ENCODE peak calls at places on chromosome X, in five cellular contexts. K is AG04450, U is ovary, R is left lung, T is body of pancreas. O is an unnamed sample.

GRCh38 chrX:53116101-53116500 is 22.2 kb downstream of the KANTR start:
- DNase-seq in K (no peak), U (no peak), R (no peak), T (no peak), O (no peak)

GRCh38 chrX:69243276-69243675 is 78.0 kb upstream of the PJA1 start:
- DNase-seq in K (no peak), U (no peak), R (no peak), T (no peak), O (no peak)

GRCh38 chrX:72712094-72712755 is 1.9 kb downstream of the PHKA1 start:
- DNase-seq in K (no peak), U (no peak), R (no peak), T (no peak), O (no peak)

GRCh38 chrX:110156167-110156754 is 153.3 kb downstream of the TMEM164 start:
- DNase-seq in K (no peak), U (no peak), R (no peak), T (no peak), O (no peak)

GRCh38 chrX:101764538-101764937 is 104.9 kb upstream of the ARMCX2 start:
- DNase-seq in K (no peak), U (no peak), R (no peak), T (no peak), O (no peak)

GRCh38 chrX:69535661-69536060 is 31.5 kb downstream of the NALF2 start:
- DNase-seq in K (no peak), U (no peak), R (no peak), T (no peak), O (no peak)

GRCh38 chrX:55074851-55075467 is at the start of gene PAGE2B:
- DNase-seq in K (no peak), U (no peak), R (peak; percentile 26), T (no peak), O (no peak)

GRCh38 chrX:45747905-45748304 is 547.2 kb upstream of the DIPK2B start:
- DNase-seq in K (no peak), U (no peak), R (no peak), T (no peak), O (no peak)

GRCh38 chrX:36160056-36160455 is 240.5 kb downstream of the CFAP47 start:
- DNase-seq in K (no peak), U (no peak), R (no peak), T (no peak), O (no peak)

GRCh38 chrX:46185923-46186810 is 359.1 kb downstream of the ZNF674 start:
- DNase-seq in K (no peak), U (no peak), R (no peak), T (no peak), O (no peak)

GRCh38 chrX:150223176-150224015 is 139.7 kb upstream of the MAMLD1 start:
- DNase-seq in K (no peak), U (no peak), R (no peak), T (no peak), O (no peak)

GRCh38 chrX:11239230-11239629 is 54.0 kb upstream of the AMELX start:
- DNase-seq in K (no peak), U (no peak), R (no peak), T (no peak), O (no peak)

GRCh38 chrX:133183806-133184205 is 34.3 kb downstream of the TFDP3 start:
- DNase-seq in K (no peak), U (no peak), R (no peak), T (no peak), O (no peak)

GRCh38 chrX:152810403-152810802 is 20.2 kb downstream of the CETN2 start:
- DNase-seq in K (no peak), U (no peak), R (no peak), T (no peak), O (no peak)

GRCh38 chrX:12115377-12115776 is 22.9 kb upstream of the FRMPD4 start:
- DNase-seq in K (no peak), U (no peak), R (no peak), T (no peak), O (no peak)

GRCh38 chrX:68684291-68684918 is 36.9 kb downstream of the STARD8 start:
- DNase-seq in K (no peak), U (peak; percentile 21), R (peak; percentile 86), T (no peak), O (peak; percentile 55)

GRCh38 chrX:110442631-110443030 is 84.0 kb downstream of the RTL9 start:
- DNase-seq in K (no peak), U (no peak), R (no peak), T (peak; percentile 36), O (no peak)

GRCh38 chrX:118727686-118728339 is 407 bp downstream of the IL13RA1 start:
- DNase-seq in K (no peak), U (peak; percentile 66), R (peak; percentile 84), T (peak; percentile 52), O (peak; percentile 80)

GRCh38 chrX:85503258-85504158 is 124.0 kb upstream of the POF1B start:
- DNase-seq in K (no peak), U (no peak), R (no peak), T (no peak), O (no peak)

GRCh38 chrX:66815227-66815626 is 176.3 kb upstream of the EDA2R start:
- DNase-seq in K (no peak), U (no peak), R (no peak), T (no peak), O (no peak)
- H3K9me3 ChIP-seq in K (no peaks in the 10 kb centered on the region), U (no peaks in the 10 kb centered on the region), R (no peaks in the 10 kb centered on the region), T (no peaks in the 10 kb centered on the region), O (no peaks in the 10 kb centered on the region)

GRCh38 chrX:19956923-19957322 is 33.9 kb downstream of the BCLAF3 start:
- DNase-seq in K (no peak), U (no peak), R (no peak), T (no peak), O (no peak)

GRCh38 chrX:19955306-19955705 is 35.6 kb downstream of the BCLAF3 start:
- DNase-seq in K (no peak), U (no peak), R (no peak), T (no peak), O (no peak)

GRCh38 chrX:19954707-19955106 is 36.2 kb downstream of the BCLAF3 start:
- DNase-seq in K (no peak), U (no peak), R (no peak), T (no peak), O (no peak)

GRCh38 chrX:19949340-19949739 is 41.5 kb downstream of the BCLAF3 start:
- DNase-seq in K (no peak), U (no peak), R (no peak), T (no peak), O (no peak)

DNA sequence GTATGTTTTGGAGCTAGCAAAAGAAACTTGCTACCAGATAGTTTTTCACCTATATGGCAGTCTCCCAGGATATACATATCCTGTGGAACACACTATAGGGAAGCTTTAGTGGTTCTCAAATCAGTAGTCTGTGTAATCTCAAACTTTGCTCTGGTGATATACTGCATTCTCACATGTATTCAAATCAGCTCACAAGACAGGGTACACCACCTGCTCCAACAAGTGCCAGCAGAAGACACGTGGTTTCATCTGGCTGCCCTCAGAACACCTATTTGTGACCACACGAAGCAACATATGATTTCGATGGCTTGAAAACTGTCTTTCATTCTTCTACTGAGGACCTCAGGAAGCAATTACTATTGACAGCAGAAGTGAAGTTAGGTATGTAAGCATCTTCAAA is 37.7 kb downstream of the BCLAF3 start:
- DNase-seq in K (no peak), U (no peak), R (no peak), T (no peak), O (no peak)
- H3K9me3 ChIP-seq in K (no peaks in the 10 kb centered on the region), U (no peaks in the 10 kb centered on the region), R (no peaks in the 10 kb centered on the region), T (no peaks in the 10 kb centered on the region), O (no peaks in the 10 kb centered on the region)

GRCh38 chrX:40449396-40449795 is 131.4 kb upstream of the ATP6AP2 start:
- DNase-seq in K (no peak), U (no peak), R (no peak), T (no peak), O (no peak)

GRCh38 chrX:40444798-40445496 is 135.8 kb upstream of the ATP6AP2 start:
- DNase-seq in K (no peak), U (no peak), R (no peak), T (no peak), O (no peak)

GRCh38 chrX:40448793-40449192 is 132.0 kb upstream of the ATP6AP2 start:
- DNase-seq in K (no peak), U (no peak), R (no peak), T (no peak), O (no peak)

GRCh38 chrX:40444133-40444532 is 136.6 kb upstream of the ATP6AP2 start:
- DNase-seq in K (no peak), U (no peak), R (no peak), T (no peak), O (no peak)

GRCh38 chrX:40446927-40447326 is 133.8 kb upstream of the ATP6AP2 start:
- DNase-seq in K (no peak), U (no peak), R (no peak), T (no peak), O (no peak)
- H3K9me3 ChIP-seq in K (no peaks in the 10 kb centered on the region), U (no peaks in the 10 kb centered on the region), R (no peaks in the 10 kb centered on the region), T (no peaks in the 10 kb centered on the region), O (no peaks in the 10 kb centered on the region)

GRCh38 chrX:1743105-1743504 is 128.2 kb downstream of the ASMT start:
- DNase-seq in K (no peak), U (no peak), R (no peak), T (no peak), O (no peak)

DNA sequence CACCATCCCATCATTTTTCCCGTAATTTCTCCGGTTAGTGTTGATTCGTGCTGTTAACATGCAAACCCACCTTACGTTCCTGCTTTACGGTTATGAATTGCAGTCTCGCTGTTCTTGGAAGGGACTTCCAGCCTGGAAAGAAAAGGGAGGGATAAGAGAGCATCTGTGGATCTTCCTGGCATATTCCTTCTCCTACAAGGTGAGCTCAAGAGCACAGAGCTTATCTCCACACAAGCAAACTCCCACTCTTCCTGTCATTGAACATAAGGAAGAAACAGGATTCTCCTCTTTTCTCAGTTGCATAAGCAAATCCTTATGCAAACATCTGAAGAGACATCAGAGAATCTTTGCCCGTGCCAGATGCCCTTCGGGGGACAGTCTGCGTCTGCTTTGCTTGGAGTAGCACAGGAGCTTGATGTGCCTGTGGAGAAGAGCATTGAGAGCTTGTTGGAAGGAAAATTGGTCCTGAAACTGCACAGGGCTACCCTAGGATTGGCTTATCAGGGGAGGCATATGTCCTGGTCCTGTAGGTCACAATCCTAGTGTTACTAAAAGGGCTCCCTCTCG is 127.1 kb downstream of the ASMT start:
- DNase-seq in K (no peak), U (no peak), R (no peak), T (no peak), O (no peak)
- H3K9me3 ChIP-seq in K (peaks cover 37% of the 10 kb centered on the region), U (no peaks in the 10 kb centered on the region), R (no peaks in the 10 kb centered on the region), T (no peaks in the 10 kb centered on the region), O (no peaks in the 10 kb centered on the region)